ENCODE peak calls at places on chromosomes 16 and 17, in ten cellular contexts. E is fibroblast of villous mesenchyme, Q is left lung, W is gastrocnemius medialis, O is cardiac fibroblast, H is psoas muscle, N is AG10803, P is AG09309, S is HCT116, B is HFF-Myc. Z is an unnamed sample.

GRCh38 chr16:68752602-68753001 is 15.5 kb downstream of the CDH1 start:
- DNase-seq in O (no peak), N (no peak), H (no peak), Q (no peak), S (no peak), B (no peak), E (no peak), P (no peak), W (no peak), Z (no peak)

GRCh38 chr17:50763716-50764450 is 3.4 kb downstream of the ANKRD40CL start:
- DNase-seq in W (no peak), S (no peak), Q (no peak), O (no peak), N (no peak), P (no peak), E (no peak), H (no peak), B (no peak), Z (no peak)

GRCh38 chr16:80614908-80615696 is 74.3 kb downstream of the DYNLRB2 start:
- DNase-seq in S (peak), H (no peak), N (peak), Q (no peak), O (peak), B (peak), P (peak), E (peak), W (no peak), Z (peak)

GRCh38 chr17:80800775-80801391 is 190.8 kb upstream of the CHMP6 start:
- DNase-seq in Q (peak), W (no peak), N (no peak), S (no peak), E (no peak), P (no peak), O (no peak), B (no peak), H (no peak), Z (no peak)

GRCh38 chr16:81703177-81704155 is 75.6 kb upstream of the PLCG2 start:
- DNase-seq in W (no peak), N (peak), B (peak), E (peak), O (peak), S (peak), Q (peak), H (no peak), P (peak), Z (peak)

GRCh38 chr16:10576390-10577304 is 3.8 kb downstream of the EMP2 start:
- DNase-seq in N (no peak), H (no peak), B (no peak), S (no peak), Q (no peak), O (no peak), W (no peak), P (no peak), E (peak), Z (peak)

GRCh38 chr17:42704495-42705494 is 22.5 kb downstream of the CNTNAP1 start:
- DNase-seq in E (no peak), B (no peak), S (no peak), O (no peak), N (no peak), W (no peak), P (no peak), Q (no peak), H (no peak), Z (no peak)

GRCh38 chr17:45341389-45342158 is 24.8 kb upstream of the MAP3K14 start:
- DNase-seq in O (peak), H (peak), P (peak), S (peak), B (peak), W (no peak), Q (peak), N (peak), E (peak), Z (peak)

GRCh38 chr17:45052052-45052772 is 780 bp upstream of the DCAKD start:
- DNase-seq in B (no peak), S (no peak), O (peak), E (peak), Q (peak), H (peak), W (no peak), N (peak), P (no peak), Z (peak)

GRCh38 chr16:10240854-10241613 is 58.8 kb upstream of the GRIN2A start:
- DNase-seq in E (no peak), W (no peak), S (no peak), P (no peak), O (no peak), Q (no peak), B (no peak), H (no peak), N (no peak), Z (no peak)

GRCh38 chr16:24844101-24845030 is 1.4 kb upstream of the SLC5A11 start:
- DNase-seq in S (peak), W (no peak), Q (no peak), N (no peak), P (no peak), E (no peak), H (no peak), O (no peak), B (no peak), Z (no peak)

GRCh38 chr17:56203430-56203829 is 50.2 kb downstream of the ANKFN1 start:
- DNase-seq in B (no peak), O (peak), H (no peak), W (no peak), Q (no peak), S (peak), E (no peak), N (peak), P (no peak), Z (peak)

GRCh38 chr16:11916524-11917285 is 949 bp upstream of the GSPT1 start:
- DNase-seq in O (peak), N (peak), B (no peak), W (no peak), E (peak), S (no peak), Q (peak), P (peak), H (no peak), Z (peak)

GRCh38 chr17:76791053-76791980 is 53.4 kb downstream of the MFSD11 start:
- DNase-seq in B (no peak), W (no peak), E (peak), H (peak), Q (no peak), S (no peak), P (no peak), N (peak), O (peak), Z (peak)

GRCh38 chr17:80425835-80426426 is 11.0 kb downstream of the ENDOV start:
- DNase-seq in O (no peak), Q (no peak), W (no peak), S (no peak), H (no peak), P (no peak), E (no peak), B (no peak), N (no peak), Z (no peak)

GRCh38 chr17:27793906-27794380 is 6.4 kb downstream of the NOS2 start:
- DNase-seq in S (no peak), O (no peak), H (no peak), N (no peak), B (no peak), E (no peak), Q (no peak), W (no peak), P (no peak), Z (no peak)

GRCh38 chr17:27797390-27798091 is 2.8 kb downstream of the NOS2 start:
- DNase-seq in W (no peak), B (no peak), P (no peak), H (no peak), S (no peak), O (no peak), Q (no peak), E (no peak), N (no peak), Z (no peak)

GRCh38 chr17:27788919-27789318 is 11.4 kb downstream of the NOS2 start:
- DNase-seq in B (no peak), O (no peak), H (no peak), E (no peak), W (no peak), N (no peak), P (no peak), Q (no peak), S (no peak), Z (no peak)

GRCh38 chr17:27792095-27792494 is 8.2 kb downstream of the NOS2 start:
- DNase-seq in O (no peak), H (no peak), N (no peak), S (no peak), B (no peak), W (no peak), P (no peak), Q (no peak), E (no peak), Z (no peak)

DNA sequence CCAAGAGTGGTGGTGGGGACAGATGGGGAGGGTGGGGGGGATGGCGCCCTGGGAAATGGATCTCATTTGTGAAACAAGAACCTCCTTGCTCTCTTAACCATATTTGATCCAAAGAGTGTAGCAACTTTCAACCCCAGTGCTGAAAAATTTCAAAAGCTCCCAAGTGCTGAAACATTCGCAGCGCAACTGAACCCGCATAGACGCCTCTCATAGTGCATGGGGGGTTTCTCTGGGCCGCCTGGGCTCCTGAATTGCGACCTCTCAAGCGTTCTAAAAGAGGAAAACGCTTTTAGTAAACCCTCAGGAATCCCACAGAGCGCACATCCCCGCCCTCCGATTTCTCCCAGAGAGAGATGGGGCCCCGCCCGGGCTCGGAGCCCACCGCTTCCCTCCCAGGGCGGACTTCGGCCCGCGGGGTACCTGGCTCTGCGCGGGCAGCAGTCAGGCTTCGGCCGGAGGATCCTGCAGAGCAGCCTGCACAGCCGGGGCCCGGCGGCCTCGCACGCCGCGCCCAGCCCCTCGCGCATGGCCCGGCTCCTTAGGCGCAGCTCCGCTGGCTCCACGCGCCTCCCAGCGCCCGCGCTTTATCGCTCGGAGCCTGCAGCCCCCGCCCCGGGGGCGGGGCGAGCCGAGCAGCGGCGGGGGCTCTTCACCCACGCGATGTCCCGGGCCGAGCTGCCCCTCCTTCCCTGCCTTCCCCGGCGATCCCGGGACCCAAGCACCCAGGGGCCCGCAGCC is 7.0 kb downstream of the NOS2 start:
- DNase-seq in W (no peak), B (no peak), Q (no peak), E (no peak), P (no peak), N (no peak), O (no peak), H (peak), S (no peak), Z (peak)
- H3K4me3 ChIP-seq in W (peak), B (peak), Q (peak), E (peak), P (peak), N (no peak), O (no peak), H (peak), S (no peak), Z (no peak)

GRCh38 chr16:21284414-21284813 is 6.3 kb upstream of the CRYM start:
- DNase-seq in N (no peak), Q (no peak), W (no peak), H (no peak), P (no peak), E (no peak), B (no peak), S (no peak), O (no peak), Z (no peak)

GRCh38 chr16:21281698-21282389 is 3.8 kb upstream of the CRYM start:
- DNase-seq in S (no peak), N (no peak), P (no peak), Q (no peak), O (no peak), W (no peak), B (no peak), E (no peak), H (no peak), Z (no peak)

GRCh38 chr16:21277927-21278706 is at the start of gene CRYM:
- DNase-seq in P (no peak), O (peak), Q (peak), H (peak), B (no peak), W (no peak), N (no peak), E (no peak), S (no peak), Z (peak)

GRCh38 chr16:21279501-21279900 is 1.4 kb upstream of the CRYM start:
- DNase-seq in S (no peak), N (no peak), B (no peak), P (no peak), E (no peak), H (no peak), O (peak), W (no peak), Q (no peak), Z (peak)

GRCh38 chr16:21283521-21284289 is 5.6 kb upstream of the CRYM start:
- DNase-seq in W (no peak), N (no peak), O (peak), P (no peak), S (no peak), Q (peak), E (peak), H (peak), B (no peak), Z (peak)
- TF ChIP-seq CTCF in W (no peak), N (peak), O (peak), P (peak), S (peak), Q (no peak), E (peak), H (peak), B (peak), Z (peak)

DNA sequence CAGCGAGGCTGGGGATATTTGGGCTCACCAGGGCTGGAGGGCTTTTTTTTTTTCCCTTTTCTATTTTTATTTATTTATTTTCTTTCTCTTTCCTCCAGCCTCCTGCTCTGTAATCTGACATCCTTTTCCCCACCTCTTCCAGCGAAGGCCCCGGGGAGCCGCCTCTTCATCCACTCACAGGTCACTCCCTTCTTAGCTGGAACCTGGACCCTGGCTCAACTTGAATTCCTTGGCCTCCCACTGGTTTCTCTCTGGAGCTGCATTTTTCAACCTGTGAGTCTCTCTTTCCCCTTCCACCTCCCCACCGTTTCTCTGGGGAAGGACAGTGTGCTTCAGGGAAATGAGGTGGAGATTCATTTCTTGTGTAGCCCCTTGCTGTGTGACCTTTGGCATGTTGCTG is 82.0 kb downstream of the MRM1 start:
- DNase-seq in S (no peak), W (no peak), Q (no peak), E (no peak), O (no peak), N (no peak), B (no peak), H (no peak), P (no peak), Z (no peak)
- H3K4me3 ChIP-seq in S (no peak), W (no peak), Q (no peak), E (no peak), O (no peak), N (no peak), B (no peak), H (no peak), P (no peak), Z (no peak)

DNA sequence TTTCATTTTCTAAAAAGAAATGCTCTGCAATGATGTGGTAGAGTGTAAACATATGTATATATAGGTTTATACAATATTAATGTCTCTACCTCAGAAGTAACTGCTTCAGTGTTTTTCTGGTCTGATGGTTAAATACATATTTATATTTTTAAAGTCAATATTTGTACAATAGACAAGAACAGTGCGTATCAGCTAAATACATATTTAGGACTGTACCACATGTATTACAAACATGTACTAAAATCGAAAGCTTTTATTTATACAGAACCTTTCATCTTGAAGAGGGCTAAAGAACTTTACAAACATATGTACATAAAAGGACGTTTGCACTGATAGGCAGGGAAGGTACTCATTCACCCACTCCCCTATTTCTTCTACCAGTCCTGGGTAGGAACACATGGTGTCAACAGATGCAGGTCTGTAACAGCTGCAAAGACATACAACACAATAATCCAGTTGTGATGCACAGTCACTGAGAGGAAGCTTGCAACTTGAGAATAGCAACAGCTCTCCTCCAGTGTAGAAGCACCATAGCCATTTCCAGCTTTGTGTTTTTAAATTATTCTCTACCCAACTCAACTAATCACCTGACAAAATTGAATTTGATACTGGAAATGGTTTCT is 206.9 kb upstream of the C17orf78 start:
- DNase-seq in W (no peak), Q (no peak), O (no peak), B (no peak), H (no peak), N (no peak), S (no peak), E (no peak), P (no peak), Z (no peak)
- TF ChIP-seq CTCF in W (no peak), Q (no peak), O (no peak), B (no peak), H (no peak), N (no peak), S (no peak), E (no peak), P (no peak), Z (no peak)

DNA sequence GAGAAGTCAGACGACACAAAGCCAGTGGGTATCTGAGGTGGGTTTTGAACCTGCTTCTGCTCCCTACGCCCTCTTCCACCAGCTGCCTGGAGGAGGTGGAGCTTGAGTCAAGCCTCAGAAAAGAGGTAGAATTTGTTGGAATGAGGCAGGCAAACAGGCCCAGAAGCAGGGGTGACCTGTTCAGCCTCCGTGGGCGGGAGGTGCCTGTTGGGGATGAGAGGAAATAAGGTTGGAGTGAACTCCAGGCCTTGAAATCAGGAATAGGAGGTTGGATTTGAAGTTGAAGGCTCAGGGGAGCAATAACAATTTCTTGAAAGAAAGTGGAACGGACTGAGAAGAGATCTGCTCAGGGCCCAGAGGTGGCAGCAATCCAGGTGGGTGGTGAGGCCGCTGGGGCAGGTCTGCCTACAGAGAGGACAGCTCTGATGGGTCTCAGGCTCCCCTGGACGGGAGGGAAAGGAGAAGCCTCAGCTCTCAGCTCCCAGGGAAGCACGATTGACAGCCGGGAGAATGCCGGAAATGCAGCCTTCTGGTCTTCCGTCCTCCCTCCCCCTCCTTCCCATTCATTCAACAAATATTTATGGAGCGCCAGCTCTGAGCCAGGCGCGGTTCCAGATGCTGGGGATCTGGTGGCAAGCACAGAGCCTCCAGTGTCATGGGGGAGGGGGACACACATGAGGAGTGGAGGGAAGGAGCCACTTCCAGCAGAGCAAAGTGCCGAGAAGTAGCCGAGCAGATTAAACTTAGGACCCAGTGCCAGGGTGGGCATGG is 61.9 kb upstream of the CIBAR2 start:
- DNase-seq in Q (no peak), S (peak), W (no peak), H (peak), O (peak), N (peak), B (peak), E (peak), P (no peak), Z (peak)
- H3K4me3 ChIP-seq in Q (peak), S (peak), W (peak), H (peak), O (no peak), N (peak), B (peak), E (peak), P (peak), Z (peak)

GRCh38 chr17:7478276-7479138 is 924 bp downstream of the ZBTB4 start:
- DNase-seq in E (peak), S (no peak), B (no peak), Q (peak), P (no peak), H (peak), N (peak), W (peak), O (no peak), Z (peak)
- TF ChIP-seq CTCF in E (no peak), S (no peak), B (no peak), Q (no peak), P (no peak), H (no peak), N (no peak), W (no peak), O (no peak), Z (no peak)

Z was measured in fibroblast of mammary gland.